ENCODE peak calls at places on chromosomes 2 and 18, in four cellular contexts. B is GM12878, H is GM12891, F is K562. U is an unnamed sample.

GRCh38 chr2:239828192-239828972 is 196.8 kb downstream of the NDUFA10 start:
- DNase-seq in H (no peak), F (no peak), B (no peak), U (no peak)

GRCh38 chr2:207983654-207984053 is 41.7 kb downstream of the PLEKHM3 start:
- DNase-seq in B (peak; percentile 55), F (no peak), H (peak; percentile 15), U (peak; percentile 46)

GRCh38 chr2:168084267-168084781 is 163.1 kb downstream of the STK39 start:
- DNase-seq in H (no peak), B (no peak), F (no peak), U (no peak)

GRCh38 chr2:238513346-238513745 is 86.6 kb downstream of the ASB1 start:
- DNase-seq in F (peak; percentile 63), H (peak; percentile 66), B (no peak), U (peak; percentile 50)

GRCh38 chr2:48347712-48348111 is 182.2 kb upstream of the STON1 start:
- DNase-seq in H (no peak), B (no peak), F (no peak), U (no peak)

GRCh38 chr2:119426801-119427395 is 4.8 kb upstream of the TMEM37 start:
- DNase-seq in F (peak; percentile 24), B (no peak), H (no peak), U (peak; percentile 73)

GRCh38 chr2:67806816-67807215 is 256.0 kb downstream of the C1D start:
- DNase-seq in H (no peak), F (no peak), B (no peak), U (no peak)

GRCh38 chr2:48043746-48044145 is 137.4 kb upstream of the FBXO11 start:
- DNase-seq in B (no peak), H (no peak), F (no peak), U (no peak)

GRCh38 chr2:54680397-54681032 is 42.9 kb upstream of the EML6 start:
- DNase-seq in H (no peak), F (no peak), B (peak; percentile 77), U (no peak)

DNA sequence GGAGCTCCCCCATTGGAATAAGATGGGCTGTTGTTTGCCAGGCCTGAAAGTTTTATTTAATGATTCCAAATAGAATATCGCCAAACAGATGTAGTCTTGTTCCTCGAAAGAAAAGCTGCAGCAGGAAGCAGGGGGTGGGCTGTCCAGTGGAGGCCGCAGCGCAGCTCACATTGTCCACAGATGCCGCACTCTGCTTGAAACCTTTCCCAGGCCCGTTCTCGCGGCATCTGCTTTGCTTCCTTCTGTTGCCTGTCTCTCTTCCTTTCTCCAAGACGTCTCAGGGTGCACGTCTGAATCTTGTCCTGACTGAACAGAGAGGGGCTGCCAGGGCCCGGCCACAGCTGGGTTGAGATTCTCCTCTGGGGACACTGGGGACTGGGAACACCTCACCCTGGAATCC is 12.4 kb upstream of the IGFBP2 start:
- DNase-seq in F (no peak), H (no peak), B (no peak), U (no peak)
- TF ChIP-seq SPI1 in F (no peak), H (no peak), B (no peak), U (no peak)

DNA sequence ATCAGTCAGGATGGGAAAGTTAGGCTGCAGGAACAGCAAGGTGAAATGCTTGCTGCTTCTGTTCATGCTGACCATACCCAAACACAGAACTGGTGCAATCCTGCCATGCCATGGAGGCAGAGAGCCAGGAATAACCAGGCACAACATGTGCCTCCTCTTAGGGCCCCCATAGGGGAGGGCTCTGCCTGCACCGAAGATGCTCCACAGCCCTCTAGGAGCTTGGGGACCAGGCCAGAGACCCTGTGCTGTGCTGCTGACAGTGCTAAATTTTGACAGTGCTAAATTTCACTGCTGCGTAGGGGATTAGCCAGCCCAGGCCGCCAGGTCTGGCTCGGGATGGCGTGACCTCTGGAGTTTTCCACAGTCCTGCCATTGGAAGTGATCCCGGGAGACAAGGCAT is 173.3 kb downstream of the SH3RF3 start:
- DNase-seq in F (no peak), B (no peak), H (no peak), U (no peak)
- TF ChIP-seq SPI1 in F (no peak), B (no peak), H (no peak), U (no peak)

DNA sequence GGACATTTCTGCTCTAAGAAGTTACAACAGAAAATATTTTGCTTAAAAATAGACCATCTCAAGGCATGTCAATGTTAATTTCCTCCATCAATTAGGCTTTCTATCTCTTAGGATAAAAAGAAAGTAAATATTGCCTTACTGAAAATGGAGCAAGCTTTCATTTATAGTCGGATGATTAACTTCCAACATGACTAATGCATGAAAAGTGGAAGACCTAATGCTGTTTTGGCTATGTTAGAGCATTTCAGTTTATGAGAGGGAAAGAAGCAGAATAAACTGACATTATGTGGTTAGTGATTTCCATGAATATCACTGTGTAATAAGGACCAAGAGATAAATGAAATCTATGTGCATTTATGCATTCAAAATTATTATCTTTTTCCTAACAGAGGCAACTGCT is 475.2 kb upstream of the UBE2E3 start:
- DNase-seq in B (no peak), F (no peak), H (no peak), U (no peak)
- TF ChIP-seq SPI1 in B (no peak), F (no peak), H (no peak), U (no peak)

GRCh38 chr18:58101291-58101706 is 57.3 kb downstream of the NEDD4L start:
- DNase-seq in B (no peak), H (no peak), F (no peak), U (no peak)
- TF ChIP-seq SPI1 in B (peak; percentile 25), H (peak; percentile 84), F (no peak), U (no peak)

DNA sequence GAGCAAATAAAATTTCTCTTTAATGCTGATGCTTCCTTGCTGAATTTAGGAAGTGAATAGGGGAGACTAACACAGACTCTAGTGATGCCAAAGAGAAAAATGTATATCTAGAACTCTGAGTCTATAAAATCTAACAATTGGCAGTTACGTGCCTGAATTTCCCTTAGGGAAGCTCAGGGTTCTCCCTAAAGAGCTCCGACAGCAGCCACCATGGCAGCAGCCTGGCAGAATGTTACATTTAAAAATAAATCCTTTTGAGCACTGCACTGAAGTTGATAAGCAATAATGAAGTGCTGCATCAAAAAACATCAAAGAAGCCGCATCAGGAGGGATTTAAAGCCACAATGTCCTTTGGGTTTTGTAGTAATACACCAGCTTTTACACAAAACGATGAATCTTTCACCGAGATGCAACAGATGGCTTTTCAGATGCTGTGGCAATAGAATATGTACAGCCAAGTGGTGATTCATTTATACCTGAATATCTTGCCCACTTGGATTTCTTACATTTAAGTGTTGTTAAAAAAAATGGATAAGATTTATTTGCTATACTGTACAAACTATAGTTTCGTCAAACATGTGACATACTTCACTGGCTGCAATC is 291.1 kb upstream of the SESTD1 start:
- DNase-seq in B (no peak), H (no peak), F (no peak), U (no peak)
- TF ChIP-seq SPI1 in B (no peak), H (no peak), F (no peak), U (no peak)

DNA sequence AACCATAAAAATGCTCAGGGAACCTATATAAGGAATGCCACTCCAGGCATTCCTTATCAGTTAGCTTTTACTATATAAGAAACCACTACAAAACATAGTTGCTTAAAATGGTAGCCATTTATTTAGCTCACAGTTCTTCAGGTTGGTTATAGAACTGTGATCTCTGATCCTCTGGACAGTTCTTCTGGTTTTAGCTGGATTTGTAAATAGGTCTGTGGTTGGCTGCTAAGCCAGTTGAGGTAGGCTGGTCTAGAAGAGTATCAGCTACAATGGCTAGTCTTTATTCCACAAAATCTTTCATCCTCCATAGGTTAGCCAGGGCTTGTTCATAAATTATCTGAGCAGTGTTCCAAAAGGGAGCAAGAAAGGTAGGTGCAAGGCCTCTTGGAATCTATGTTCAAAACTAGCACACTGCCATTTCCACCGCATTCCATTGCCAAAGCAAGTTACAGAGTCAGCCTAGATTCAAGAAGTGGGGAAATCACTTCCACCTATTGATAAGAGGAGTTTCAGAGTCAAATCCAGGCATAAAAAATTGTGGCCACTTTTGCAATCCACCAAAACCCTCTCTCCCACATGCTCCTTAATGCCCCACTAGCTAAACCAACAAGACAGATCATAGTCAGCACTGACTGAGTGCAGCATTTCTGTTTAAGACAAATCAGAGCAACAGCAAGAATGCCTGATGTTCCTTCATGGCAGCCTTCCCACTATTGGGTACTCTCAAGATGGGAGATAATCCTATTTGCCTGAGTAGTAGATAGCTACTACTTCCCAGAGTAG is 146.4 kb downstream of the IRS1 start:
- DNase-seq in B (no peak), H (no peak), F (no peak), U (no peak)
- TF ChIP-seq SPI1 in B (no peak), H (no peak), F (no peak), U (no peak)

U was measured in HL-60.